ENCODE peak calls at places on chromosomes 7 and 10, in eight cellular contexts. One of them, this sample, is unnamed.

GRCh38 chr7:84191842-84192241 is 2.7 kb downstream of the SEMA3A start:
- DNase-seq in activated naive CD8-positive, alpha-beta T cell treated with anti-CD3 and anti-CD28 coated beads for 36 hours: no peak
- DNase-seq in fibroblast of the aortic adventitia: peak; percentile 61
- DNase-seq in stimulated activated CD4-positive, alpha-beta T cell treated with anti-CD3 and anti-CD28 coated beads, Interleukin-2, amount 100 ng/mL, for 24 hours: no peak
- DNase-seq in NCI-H1436: no peak
- DNase-seq in activated CD8-positive, alpha-beta memory T cell treated with anti-CD3 and anti-CD28 coated beads for 48 hours: no peak
- DNase-seq in astrocyte of the spinal cord: peak; percentile 50
- DNase-seq in A172: no peak
- DNase-seq in this sample: no peak

GRCh38 chr7:158073845-158074840 is 513.5 kb downstream of the PTPRN2 start:
- DNase-seq in activated naive CD8-positive, alpha-beta T cell treated with anti-CD3 and anti-CD28 coated beads for 36 hours: no peak
- DNase-seq in fibroblast of the aortic adventitia: no peak
- DNase-seq in stimulated activated CD4-positive, alpha-beta T cell treated with anti-CD3 and anti-CD28 coated beads, Interleukin-2, amount 100 ng/mL, for 24 hours: no peak
- DNase-seq in NCI-H1436: no peak
- DNase-seq in activated CD8-positive, alpha-beta memory T cell treated with anti-CD3 and anti-CD28 coated beads for 48 hours: no peak
- DNase-seq in astrocyte of the spinal cord: no peak
- DNase-seq in A172: no peak
- DNase-seq in this sample: no peak

GRCh38 chr10:89373916-89374711 is 3.7 kb upstream of the IFIT1B start:
- DNase-seq in activated naive CD8-positive, alpha-beta T cell treated with anti-CD3 and anti-CD28 coated beads for 36 hours: no peak
- DNase-seq in fibroblast of the aortic adventitia: peak; percentile 98
- DNase-seq in stimulated activated CD4-positive, alpha-beta T cell treated with anti-CD3 and anti-CD28 coated beads, Interleukin-2, amount 100 ng/mL, for 24 hours: no peak
- DNase-seq in NCI-H1436: no peak
- DNase-seq in activated CD8-positive, alpha-beta memory T cell treated with anti-CD3 and anti-CD28 coated beads for 48 hours: no peak
- DNase-seq in astrocyte of the spinal cord: peak; percentile 91
- DNase-seq in A172: peak; percentile 68
- DNase-seq in this sample: peak; percentile 34

GRCh38 chr10:8767616-8768015 is 713.1 kb downstream of the GATA3 start:
- DNase-seq in activated naive CD8-positive, alpha-beta T cell treated with anti-CD3 and anti-CD28 coated beads for 36 hours: no peak
- DNase-seq in fibroblast of the aortic adventitia: no peak
- DNase-seq in stimulated activated CD4-positive, alpha-beta T cell treated with anti-CD3 and anti-CD28 coated beads, Interleukin-2, amount 100 ng/mL, for 24 hours: no peak
- DNase-seq in NCI-H1436: no peak
- DNase-seq in activated CD8-positive, alpha-beta memory T cell treated with anti-CD3 and anti-CD28 coated beads for 48 hours: no peak
- DNase-seq in astrocyte of the spinal cord: no peak
- DNase-seq in A172: no peak
- DNase-seq in this sample: no peak

GRCh38 chr10:1715821-1716220 is 21.5 kb downstream of the ADARB2 start:
- DNase-seq in activated naive CD8-positive, alpha-beta T cell treated with anti-CD3 and anti-CD28 coated beads for 36 hours: peak; percentile 3
- DNase-seq in fibroblast of the aortic adventitia: no peak
- DNase-seq in stimulated activated CD4-positive, alpha-beta T cell treated with anti-CD3 and anti-CD28 coated beads, Interleukin-2, amount 100 ng/mL, for 24 hours: peak; percentile 46
- DNase-seq in NCI-H1436: no peak
- DNase-seq in activated CD8-positive, alpha-beta memory T cell treated with anti-CD3 and anti-CD28 coated beads for 48 hours: no peak
- DNase-seq in astrocyte of the spinal cord: no peak
- DNase-seq in A172: peak; percentile 6
- DNase-seq in this sample: no peak

GRCh38 chr7:40682696-40683095 is 547.9 kb downstream of the SUGCT start:
- DNase-seq in activated naive CD8-positive, alpha-beta T cell treated with anti-CD3 and anti-CD28 coated beads for 36 hours: no peak
- DNase-seq in fibroblast of the aortic adventitia: peak; percentile 66
- DNase-seq in stimulated activated CD4-positive, alpha-beta T cell treated with anti-CD3 and anti-CD28 coated beads, Interleukin-2, amount 100 ng/mL, for 24 hours: no peak
- DNase-seq in NCI-H1436: no peak
- DNase-seq in activated CD8-positive, alpha-beta memory T cell treated with anti-CD3 and anti-CD28 coated beads for 48 hours: no peak
- DNase-seq in astrocyte of the spinal cord: no peak
- DNase-seq in A172: no peak
- DNase-seq in this sample: no peak

GRCh38 chr7:29457565-29457971 is 106.1 kb upstream of the PRR15 start:
- DNase-seq in activated naive CD8-positive, alpha-beta T cell treated with anti-CD3 and anti-CD28 coated beads for 36 hours: no peak
- DNase-seq in fibroblast of the aortic adventitia: no peak
- DNase-seq in stimulated activated CD4-positive, alpha-beta T cell treated with anti-CD3 and anti-CD28 coated beads, Interleukin-2, amount 100 ng/mL, for 24 hours: no peak
- DNase-seq in NCI-H1436: peak; percentile 69
- DNase-seq in activated CD8-positive, alpha-beta memory T cell treated with anti-CD3 and anti-CD28 coated beads for 48 hours: no peak
- DNase-seq in astrocyte of the spinal cord: peak; percentile 4
- DNase-seq in A172: peak; percentile 27
- DNase-seq in this sample: no peak

GRCh38 chr7:112510032-112510742 is 29.4 kb downstream of the LSMEM1 start:
- DNase-seq in activated naive CD8-positive, alpha-beta T cell treated with anti-CD3 and anti-CD28 coated beads for 36 hours: peak; percentile 2
- DNase-seq in fibroblast of the aortic adventitia: peak; percentile 82
- DNase-seq in stimulated activated CD4-positive, alpha-beta T cell treated with anti-CD3 and anti-CD28 coated beads, Interleukin-2, amount 100 ng/mL, for 24 hours: no peak
- DNase-seq in NCI-H1436: no peak
- DNase-seq in activated CD8-positive, alpha-beta memory T cell treated with anti-CD3 and anti-CD28 coated beads for 48 hours: no peak
- DNase-seq in astrocyte of the spinal cord: peak; percentile 79
- DNase-seq in A172: peak; percentile 70
- DNase-seq in this sample: peak; percentile 17

GRCh38 chr10:128147064-128147463 is 20.8 kb upstream of the MKI67 start:
- DNase-seq in activated naive CD8-positive, alpha-beta T cell treated with anti-CD3 and anti-CD28 coated beads for 36 hours: no peak
- DNase-seq in fibroblast of the aortic adventitia: no peak
- DNase-seq in stimulated activated CD4-positive, alpha-beta T cell treated with anti-CD3 and anti-CD28 coated beads, Interleukin-2, amount 100 ng/mL, for 24 hours: peak; percentile 33
- DNase-seq in NCI-H1436: no peak
- DNase-seq in activated CD8-positive, alpha-beta memory T cell treated with anti-CD3 and anti-CD28 coated beads for 48 hours: no peak
- DNase-seq in astrocyte of the spinal cord: no peak
- DNase-seq in A172: no peak
- DNase-seq in this sample: no peak